ENCODE peak calls at places on chromosomes 7 and 10, in four cellular contexts. R is mesendoderm, U is astrocyte, G is K562. D is an unnamed sample. For H3K4me1, the result is how much of the 10 kb centered on the place peaks cover.

GRCh38 chr10:42738669-42739068 is 43.9 kb upstream of the BMS1 start:
- DNase-seq in R (no peak), U (no peak), G (no peak), D (no peak)

GRCh38 chr7:100894860-100895700 is 608 bp downstream of the ACHE start:
- DNase-seq in R (peak), U (no peak), G (peak), D (peak)

GRCh38 chr7:46627038-46627315 is 705.9 kb upstream of the IGFBP3 start:
- DNase-seq in G (no peak), R (no peak), U (peak), D (peak)

GRCh38 chr7:128827248-128827958 is 2.8 kb upstream of the FLNC start:
- DNase-seq in G (peak), R (peak), U (peak), D (peak)

GRCh38 chr7:18221377-18222290 is 194.0 kb upstream of the PRPS1L1 start:
- DNase-seq in R (no peak), U (peak), G (no peak), D (peak)

GRCh38 chr10:72561745-72562166 is 64.1 kb downstream of the MICU1 start:
- DNase-seq in G (no peak), R (no peak), U (no peak), D (no peak)

GRCh38 chr7:141402277-141402996 is 148.8 kb upstream of the AGK start:
- DNase-seq in G (no peak), R (no peak), U (no peak), D (no peak)

GRCh38 chr7:5594616-5595544 is 171.2 kb upstream of the TNRC18 start:
- DNase-seq in U (no peak), G (no peak), R (peak), D (peak)

GRCh38 chr10:126904807-126905686 is at the start of gene DOCK1:
- DNase-seq in R (peak), G (no peak), U (peak), D (peak)

GRCh38 chr7:144390481-144390880 is 13.0 kb downstream of the NOBOX start:
- DNase-seq in R (no peak), U (no peak), G (no peak), D (no peak)

GRCh38 chr7:139823855-139824670 is 5.0 kb upstream of the TBXAS1 start:
- DNase-seq in R (no peak), U (peak), G (no peak), D (no peak)

GRCh38 chr10:33041783-33042437 is 83.9 kb upstream of the ITGB1 start:
- DNase-seq in R (peak), G (no peak), U (no peak), D (no peak)

GRCh38 chr7:23184709-23185354 is 3.0 kb downstream of the NUP42 start:
- DNase-seq in G (peak), U (peak), R (peak), D (peak)

GRCh38 chr7:51587600-51587999 is 271.0 kb upstream of the COBL start:
- DNase-seq in R (no peak), G (no peak), U (no peak), D (no peak)

GRCh38 chr7:32871624-32872371 is 19.8 kb downstream of the KBTBD2 start:
- DNase-seq in G (no peak), U (no peak), R (no peak), D (no peak)

GRCh38 chr7:143337216-143337615 is 21.3 kb downstream of the CLCN1 start:
- DNase-seq in R (no peak), G (no peak), U (no peak), D (no peak)

GRCh38 chr10:93599335-93599734 is 1.7 kb downstream of the RBP4 start:
- DNase-seq in G (no peak), U (no peak), R (no peak), D (no peak)

GRCh38 chr10:132868995-132869394 is 73.4 kb downstream of the CFAP46 start:
- DNase-seq in U (no peak), G (no peak), R (no peak), D (no peak)

GRCh38 chr7:191105-192034 is 1.0 kb upstream of the FAM20C start:
- DNase-seq in U (peak), R (peak), G (no peak), D (peak)

GRCh38 chr10:15309221-15309620 is 61.9 kb downstream of the FAM171A1 start:
- DNase-seq in U (no peak), R (no peak), G (no peak), D (no peak)

GRCh38 chr10:34824870-34825269 is 9.8 kb upstream of the PARD3 start:
- DNase-seq in R (no peak), G (no peak), U (no peak), D (no peak)

GRCh38 chr10:123377883-123378282 is 223.7 kb downstream of the BUB3 start:
- DNase-seq in G (no peak), U (no peak), R (no peak), D (no peak)

GRCh38 chr7:39051707-39052106 is 74.0 kb downstream of the POU6F2 start:
- DNase-seq in R (no peak), G (no peak), U (no peak), D (no peak)

GRCh38 chr10:89207801-89208551 is 859 bp upstream of the CH25H start:
- DNase-seq in G (no peak), U (no peak), R (peak), D (peak)

GRCh38 chr10:484925-485661 is 204.4 kb downstream of the DIP2C start:
- DNase-seq in R (no peak), G (no peak), U (no peak), D (peak)

GRCh38 chr7:107446988-107447387 is 22.9 kb upstream of the GPR22 start:
- DNase-seq in U (peak), G (no peak), R (no peak), D (peak)

GRCh38 chr7:75808106-75808505 is 5.5 kb downstream of the CCL24 start:
- DNase-seq in R (no peak), U (no peak), G (no peak), D (no peak)

GRCh38 chr7:11298220-11298619 is 324.5 kb downstream of the PHF14 start:
- DNase-seq in R (no peak), G (no peak), U (no peak), D (no peak)

GRCh38 chr10:58775960-58776574 is 263.4 kb downstream of the BICC1 start:
- DNase-seq in U (peak), G (no peak), R (peak), D (peak)

GRCh38 chr7:101237206-101238067 is at the start of gene CLDN15:
- DNase-seq in R (no peak), U (no peak), G (no peak), D (peak)

GRCh38 chr10:48634198-48634983 is 29.5 kb upstream of the ARHGAP22 start:
- DNase-seq in R (no peak), U (peak), G (no peak), D (peak)

GRCh38 chr10:58608356-58608755 is 95.7 kb downstream of the BICC1 start:
- DNase-seq in U (peak), G (no peak), R (no peak), D (peak)

GRCh38 chr7:50497068-50497642 is 47.0 kb upstream of the FIGNL1 start:
- DNase-seq in R (peak), G (peak), U (peak), D (peak)

DNA sequence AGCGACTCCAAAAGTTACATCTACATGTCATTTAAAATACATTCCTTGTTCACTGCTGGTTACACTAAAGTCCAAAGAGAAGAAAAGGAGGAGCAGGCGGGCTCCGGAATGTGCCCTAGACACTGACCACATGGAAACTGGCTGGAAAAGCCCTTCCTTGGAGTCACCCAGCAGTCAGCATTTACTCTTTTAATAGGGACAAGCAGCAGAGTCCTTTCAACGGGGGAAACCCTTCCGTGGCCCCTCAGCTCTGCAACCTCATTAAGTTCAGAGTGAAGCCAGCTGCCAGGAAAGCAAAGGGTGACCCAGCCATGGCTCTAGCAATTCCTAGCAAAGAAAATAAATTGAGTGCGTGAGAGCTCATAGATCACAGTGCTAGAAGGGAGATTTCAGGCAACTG is 101.7 kb downstream of the SORBS1 start:
- DNase-seq in G (no peak), R (no peak), U (no peak), D (no peak)
- H3K4me1 ChIP-seq in G (under half), R (under half), U (under half), D (under half)

GRCh38 chr10:6256439-6256838 is 53.7 kb downstream of the PFKFB3 start:
- DNase-seq in G (no peak), U (no peak), R (no peak), D (no peak)
- H3K4me1 ChIP-seq in G (under half), U (under half), R (under half), D (under half)

GRCh38 chr7:82358923-82359322 is 84.7 kb downstream of the CACNA2D1 start:
- DNase-seq in U (no peak), G (no peak), R (no peak), D (no peak)

GRCh38 chr7:82359426-82359825 is 84.2 kb downstream of the CACNA2D1 start:
- DNase-seq in U (no peak), G (no peak), R (peak), D (no peak)

GRCh38 chr7:82360591-82361386 is 82.8 kb downstream of the CACNA2D1 start:
- DNase-seq in G (no peak), R (no peak), U (no peak), D (no peak)

GRCh38 chr7:82362129-82362528 is 81.4 kb downstream of the CACNA2D1 start:
- DNase-seq in G (no peak), U (peak), R (no peak), D (peak)

GRCh38 chr7:82358009-82358578 is 85.5 kb downstream of the CACNA2D1 start:
- DNase-seq in U (no peak), R (no peak), G (no peak), D (no peak)
- H3K4me1 ChIP-seq in U (under half), R (under half), G (under half), D (under half)

GRCh38 chr7:25852995-25853713 is 298.8 kb upstream of the NFE2L3 start:
- DNase-seq in R (no peak), U (no peak), G (no peak), D (peak)

GRCh38 chr7:25851332-25852248 is 300.4 kb upstream of the NFE2L3 start:
- DNase-seq in R (peak), G (peak), U (peak), D (peak)

GRCh38 chr7:25854059-25854458 is 297.9 kb upstream of the NFE2L3 start:
- DNase-seq in G (no peak), U (no peak), R (no peak), D (peak)

GRCh38 chr7:25850730-25851129 is 301.3 kb upstream of the NFE2L3 start:
- DNase-seq in R (no peak), U (no peak), G (no peak), D (no peak)

DNA sequence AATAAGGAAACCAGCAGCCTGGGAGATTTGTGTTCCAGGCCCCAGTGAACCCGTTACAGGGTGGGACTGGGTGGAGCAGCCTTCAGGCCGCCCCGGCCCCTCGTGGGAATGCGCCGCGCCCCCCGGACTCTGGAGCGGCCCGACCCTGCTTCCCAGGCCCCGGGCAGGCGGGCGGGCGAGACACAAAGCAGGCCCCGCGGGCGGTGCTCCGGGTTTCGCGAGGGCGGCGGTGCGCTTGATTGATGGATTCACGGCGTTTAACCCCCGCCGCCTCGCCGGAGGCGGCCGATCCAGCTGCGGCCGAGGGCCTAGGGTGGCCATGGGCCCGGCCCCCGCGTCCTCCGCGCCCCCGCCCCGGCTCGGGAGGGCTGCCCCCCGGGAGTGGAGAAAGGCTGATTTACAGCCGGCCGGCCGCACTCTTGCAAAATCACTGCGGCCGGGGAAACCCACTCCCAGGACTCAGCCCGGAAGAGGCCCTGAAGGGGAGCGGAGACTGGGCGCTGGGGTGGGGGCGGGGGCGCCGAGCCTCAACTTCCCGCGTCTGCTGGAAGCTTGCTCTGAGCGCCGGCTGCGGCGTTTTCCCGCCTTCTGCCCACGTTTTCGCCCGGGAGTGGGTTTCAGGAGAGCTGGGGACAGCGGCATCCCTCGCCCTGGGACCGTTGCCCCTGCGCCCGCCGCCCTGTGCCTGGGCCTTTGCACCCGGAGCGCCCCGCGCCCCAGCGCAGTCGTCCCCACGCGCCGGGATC is 299.6 kb upstream of the NFE2L3 start:
- DNase-seq in U (no peak), R (peak), G (no peak), D (peak)
- H3K4me1 ChIP-seq in U (under half), R (under half), G (under half), D (half or more)